ENCODE peak calls at places on chromosomes 16 and 17, in five cellular contexts. One of them, this sample, is unnamed.

GRCh38 chr17:74158761-74159160 is 44.7 kb upstream of the RPL38 start:
- DNase-seq in CD8-positive, alpha-beta T cell: no peak
- DNase-seq in left ventricle myocardium inferior: no peak
- DNase-seq in OCI-LY7: no peak
- DNase-seq in fibroblast of lung: no peak
- DNase-seq in this sample: peak; percentile 13

GRCh38 chr16:73560497-73560896 is 512.6 kb upstream of the ZFHX3 start:
- DNase-seq in fibroblast of lung: no peak
- DNase-seq in left ventricle myocardium inferior: no peak
- DNase-seq in CD8-positive, alpha-beta T cell: no peak
- DNase-seq in OCI-LY7: no peak
- DNase-seq in this sample: no peak

GRCh38 chr17:48577330-48577945 is 712 bp downstream of the HOXB4 start:
- DNase-seq in left ventricle myocardium inferior: no peak
- DNase-seq in OCI-LY7: peak; percentile 25
- DNase-seq in fibroblast of lung: peak; percentile 79
- DNase-seq in CD8-positive, alpha-beta T cell: no peak
- DNase-seq in this sample: no peak

GRCh38 chr16:30063278-30063892 is 2.2 kb upstream of the ALDOA start:
- DNase-seq in CD8-positive, alpha-beta T cell: no peak
- DNase-seq in fibroblast of lung: no peak
- DNase-seq in OCI-LY7: no peak
- DNase-seq in left ventricle myocardium inferior: no peak
- DNase-seq in this sample: no peak

GRCh38 chr16:62732101-62732500 is 695.9 kb upstream of the CDH8 start:
- DNase-seq in CD8-positive, alpha-beta T cell: no peak
- DNase-seq in left ventricle myocardium inferior: no peak
- DNase-seq in OCI-LY7: no peak
- DNase-seq in fibroblast of lung: no peak
- DNase-seq in this sample: no peak

GRCh38 chr17:72931635-72932034 is 160.9 kb downstream of the SLC39A11 start:
- DNase-seq in OCI-LY7: no peak
- DNase-seq in fibroblast of lung: no peak
- DNase-seq in CD8-positive, alpha-beta T cell: no peak
- DNase-seq in left ventricle myocardium inferior: no peak
- DNase-seq in this sample: no peak

GRCh38 chr17:64223283-64223682 is 39.8 kb downstream of the TEX2 start:
- DNase-seq in CD8-positive, alpha-beta T cell: no peak
- DNase-seq in fibroblast of lung: no peak
- DNase-seq in OCI-LY7: no peak
- DNase-seq in left ventricle myocardium inferior: no peak
- DNase-seq in this sample: no peak

GRCh38 chr16:2484898-2485508 is 10.1 kb downstream of the TBC1D24 start:
- DNase-seq in fibroblast of lung: no peak
- DNase-seq in left ventricle myocardium inferior: no peak
- DNase-seq in CD8-positive, alpha-beta T cell: no peak
- DNase-seq in OCI-LY7: no peak
- DNase-seq in this sample: no peak

GRCh38 chr16:78607465-78607864 is 508.0 kb downstream of the WWOX start:
- DNase-seq in fibroblast of lung: peak; percentile 67
- DNase-seq in left ventricle myocardium inferior: no peak
- DNase-seq in OCI-LY7: no peak
- DNase-seq in CD8-positive, alpha-beta T cell: no peak
- DNase-seq in this sample: no peak

GRCh38 chr17:62740066-62740465 is 68.0 kb downstream of the MARCHF10 start:
- DNase-seq in CD8-positive, alpha-beta T cell: no peak
- DNase-seq in OCI-LY7: no peak
- DNase-seq in fibroblast of lung: no peak
- DNase-seq in left ventricle myocardium inferior: no peak
- DNase-seq in this sample: no peak

GRCh38 chr17:2337811-2338657 is 733 bp downstream of the SGSM2 start:
- DNase-seq in OCI-LY7: peak; percentile 28
- DNase-seq in fibroblast of lung: peak; percentile 38
- DNase-seq in left ventricle myocardium inferior: peak; percentile 67
- DNase-seq in CD8-positive, alpha-beta T cell: peak; percentile 33
- DNase-seq in this sample: no peak

GRCh38 chr16:86212706-86213426 is 297.5 kb upstream of the FOXF1 start:
- DNase-seq in left ventricle myocardium inferior: no peak
- DNase-seq in OCI-LY7: no peak
- DNase-seq in CD8-positive, alpha-beta T cell: no peak
- DNase-seq in fibroblast of lung: no peak
- DNase-seq in this sample: no peak

GRCh38 chr17:4721203-4722135 is 9.8 kb upstream of the MED11 start:
- DNase-seq in left ventricle myocardium inferior: peak; percentile 45
- DNase-seq in fibroblast of lung: peak; percentile 39
- DNase-seq in OCI-LY7: no peak
- DNase-seq in CD8-positive, alpha-beta T cell: no peak
- DNase-seq in this sample: no peak

GRCh38 chr16:65809627-65810026 is 556.9 kb upstream of the CDH5 start:
- DNase-seq in OCI-LY7: no peak
- DNase-seq in left ventricle myocardium inferior: no peak
- DNase-seq in fibroblast of lung: peak; percentile 1
- DNase-seq in CD8-positive, alpha-beta T cell: no peak
- DNase-seq in this sample: no peak

GRCh38 chr17:73160980-73161630 is 3.7 kb upstream of the SSTR2 start:
- DNase-seq in CD8-positive, alpha-beta T cell: no peak
- DNase-seq in OCI-LY7: no peak
- DNase-seq in left ventricle myocardium inferior: no peak
- DNase-seq in fibroblast of lung: no peak
- DNase-seq in this sample: no peak

GRCh38 chr16:48047755-48048154 is 108.0 kb downstream of the ABCC12 start:
- DNase-seq in OCI-LY7: no peak
- DNase-seq in CD8-positive, alpha-beta T cell: no peak
- DNase-seq in fibroblast of lung: no peak
- DNase-seq in left ventricle myocardium inferior: no peak
- DNase-seq in this sample: no peak

GRCh38 chr17:39759204-39759603 is 21.5 kb downstream of the GRB7 start:
- DNase-seq in CD8-positive, alpha-beta T cell: no peak
- DNase-seq in left ventricle myocardium inferior: no peak
- DNase-seq in OCI-LY7: peak; percentile 72
- DNase-seq in fibroblast of lung: no peak
- DNase-seq in this sample: no peak

DNA sequence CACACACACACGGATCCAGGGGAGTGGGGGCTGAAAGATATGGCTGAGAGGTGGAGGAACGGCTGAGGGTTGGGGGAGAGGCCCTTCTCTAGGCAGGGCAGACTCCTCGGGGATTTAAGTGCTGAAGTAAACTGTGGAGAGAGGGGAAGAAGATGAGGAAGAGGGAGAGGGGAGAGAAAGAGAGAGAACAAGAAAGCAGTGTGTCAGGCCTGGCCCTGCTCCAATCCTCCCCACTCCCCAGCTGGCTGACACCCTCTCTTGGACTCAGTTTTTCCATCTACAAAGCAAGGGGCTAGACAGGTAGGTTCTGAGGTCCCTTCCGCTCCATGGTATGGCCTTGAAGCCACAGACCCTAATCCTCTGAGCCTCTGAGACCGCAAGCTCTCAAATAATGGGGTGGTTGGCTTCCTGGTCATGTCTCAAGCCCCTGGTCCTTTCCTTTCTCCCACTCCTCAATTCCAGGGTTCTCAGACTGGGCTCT is 2.0 kb downstream of the VAMP2 start:
- DNase-seq in left ventricle myocardium inferior: no peak
- DNase-seq in fibroblast of lung: no peak
- DNase-seq in CD8-positive, alpha-beta T cell: no peak
- DNase-seq in OCI-LY7: no peak
- DNase-seq in this sample: no peak
- H3K4me1 ChIP-seq in left ventricle myocardium inferior: peaks cover 86% of the 10 kb centered on the region
- H3K4me1 ChIP-seq in fibroblast of lung: peaks cover 39% of the 10 kb centered on the region
- H3K4me1 ChIP-seq in CD8-positive, alpha-beta T cell: peaks cover 68% of the 10 kb centered on the region
- H3K4me1 ChIP-seq in OCI-LY7: peaks cover 52% of the 10 kb centered on the region
- H3K4me1 ChIP-seq in this sample: peaks cover 21% of the 10 kb centered on the region

GRCh38 chr16:27421961-27422740 is 20.2 kb downstream of the IL21R start:
- DNase-seq in left ventricle myocardium inferior: no peak
- DNase-seq in fibroblast of lung: no peak
- DNase-seq in OCI-LY7: peak; percentile 49
- DNase-seq in CD8-positive, alpha-beta T cell: no peak
- DNase-seq in this sample: no peak

GRCh38 chr16:27414803-27415431 is 12.9 kb downstream of the IL21R start:
- DNase-seq in left ventricle myocardium inferior: no peak
- DNase-seq in CD8-positive, alpha-beta T cell: no peak
- DNase-seq in fibroblast of lung: no peak
- DNase-seq in OCI-LY7: no peak
- DNase-seq in this sample: no peak

GRCh38 chr16:27417047-27417671 is 15.2 kb downstream of the IL21R start:
- DNase-seq in left ventricle myocardium inferior: no peak
- DNase-seq in OCI-LY7: no peak
- DNase-seq in CD8-positive, alpha-beta T cell: no peak
- DNase-seq in fibroblast of lung: no peak
- DNase-seq in this sample: no peak
- TF ChIP-seq CTCF in left ventricle myocardium inferior: no peak
- TF ChIP-seq CTCF in OCI-LY7: no peak
- TF ChIP-seq CTCF in CD8-positive, alpha-beta T cell: no peak
- TF ChIP-seq CTCF in fibroblast of lung: no peak
- TF ChIP-seq CTCF in this sample: no peak

DNA sequence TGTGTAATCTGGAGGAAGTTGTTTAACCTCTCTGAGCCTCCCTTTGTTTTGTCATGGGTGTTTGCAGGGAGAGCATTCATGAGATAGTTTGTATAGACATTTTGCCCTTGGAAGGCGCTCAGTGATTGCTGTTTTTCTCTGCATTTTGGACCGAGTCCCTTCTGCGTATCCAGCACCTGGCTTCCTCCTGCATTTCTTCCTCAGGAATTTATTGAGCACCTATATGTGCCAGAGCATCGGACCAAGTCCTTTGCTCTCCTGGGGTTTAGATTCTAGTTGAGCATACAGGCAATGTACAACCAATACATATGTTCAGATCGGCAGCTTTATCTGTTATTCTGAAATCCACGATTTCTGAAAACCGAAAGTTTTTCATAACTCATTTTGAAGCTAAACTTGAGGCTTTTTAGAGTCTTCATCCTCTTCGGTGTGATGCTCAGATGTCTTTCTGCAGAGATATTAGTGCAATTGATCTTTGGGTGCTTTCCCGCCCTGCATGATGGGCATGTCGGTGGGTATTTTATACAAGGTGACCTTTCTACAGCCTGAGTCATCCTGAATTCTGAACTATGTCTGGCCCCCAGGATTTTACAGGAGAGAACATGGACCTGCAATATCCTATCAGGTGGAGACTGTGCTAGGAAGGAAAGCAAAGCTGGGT is 4.1 kb downstream of the IL4R start:
- DNase-seq in left ventricle myocardium inferior: no peak
- DNase-seq in CD8-positive, alpha-beta T cell: no peak
- DNase-seq in OCI-LY7: no peak
- DNase-seq in fibroblast of lung: no peak
- DNase-seq in this sample: no peak
- H3K4me1 ChIP-seq in left ventricle myocardium inferior: peaks cover 83% of the 10 kb centered on the region
- H3K4me1 ChIP-seq in CD8-positive, alpha-beta T cell: peaks cover 72% of the 10 kb centered on the region
- H3K4me1 ChIP-seq in OCI-LY7: peaks cover 53% of the 10 kb centered on the region
- H3K4me1 ChIP-seq in fibroblast of lung: peaks cover 10% of the 10 kb centered on the region
- H3K4me1 ChIP-seq in this sample: peaks cover 23% of the 10 kb centered on the region

GRCh38 chr17:34750004-34750403 is 170.6 kb downstream of the TMEM132E start:
- DNase-seq in left ventricle myocardium inferior: no peak
- DNase-seq in OCI-LY7: no peak
- DNase-seq in CD8-positive, alpha-beta T cell: no peak
- DNase-seq in fibroblast of lung: no peak
- DNase-seq in this sample: no peak
- TF ChIP-seq CTCF in left ventricle myocardium inferior: no peak
- TF ChIP-seq CTCF in OCI-LY7: peak; percentile 30
- TF ChIP-seq CTCF in CD8-positive, alpha-beta T cell: no peak
- TF ChIP-seq CTCF in fibroblast of lung: no peak
- TF ChIP-seq CTCF in this sample: no peak

GRCh38 chr17:7563115-7563869 is 1.6 kb downstream of the SENP3 start:
- DNase-seq in CD8-positive, alpha-beta T cell: no peak
- DNase-seq in fibroblast of lung: no peak
- DNase-seq in left ventricle myocardium inferior: no peak
- DNase-seq in OCI-LY7: no peak
- DNase-seq in this sample: no peak

GRCh38 chr17:7562208-7562605 is 488 bp downstream of the SENP3 start:
- DNase-seq in OCI-LY7: no peak
- DNase-seq in left ventricle myocardium inferior: no peak
- DNase-seq in CD8-positive, alpha-beta T cell: no peak
- DNase-seq in fibroblast of lung: no peak
- DNase-seq in this sample: no peak

GRCh38 chr17:7561028-7561575 is 617 bp upstream of the SENP3 start:
- DNase-seq in fibroblast of lung: peak; percentile 77
- DNase-seq in CD8-positive, alpha-beta T cell: peak; percentile 77
- DNase-seq in left ventricle myocardium inferior: peak; percentile 91
- DNase-seq in OCI-LY7: peak; percentile 88
- DNase-seq in this sample: peak; percentile 94

GRCh38 chr17:7560172-7561027 is 1.3 kb upstream of the SENP3 start:
- DNase-seq in left ventricle myocardium inferior: peak; percentile 61
- DNase-seq in fibroblast of lung: peak; percentile 50
- DNase-seq in CD8-positive, alpha-beta T cell: no peak
- DNase-seq in OCI-LY7: peak; percentile 81
- DNase-seq in this sample: peak; percentile 80

DNA sequence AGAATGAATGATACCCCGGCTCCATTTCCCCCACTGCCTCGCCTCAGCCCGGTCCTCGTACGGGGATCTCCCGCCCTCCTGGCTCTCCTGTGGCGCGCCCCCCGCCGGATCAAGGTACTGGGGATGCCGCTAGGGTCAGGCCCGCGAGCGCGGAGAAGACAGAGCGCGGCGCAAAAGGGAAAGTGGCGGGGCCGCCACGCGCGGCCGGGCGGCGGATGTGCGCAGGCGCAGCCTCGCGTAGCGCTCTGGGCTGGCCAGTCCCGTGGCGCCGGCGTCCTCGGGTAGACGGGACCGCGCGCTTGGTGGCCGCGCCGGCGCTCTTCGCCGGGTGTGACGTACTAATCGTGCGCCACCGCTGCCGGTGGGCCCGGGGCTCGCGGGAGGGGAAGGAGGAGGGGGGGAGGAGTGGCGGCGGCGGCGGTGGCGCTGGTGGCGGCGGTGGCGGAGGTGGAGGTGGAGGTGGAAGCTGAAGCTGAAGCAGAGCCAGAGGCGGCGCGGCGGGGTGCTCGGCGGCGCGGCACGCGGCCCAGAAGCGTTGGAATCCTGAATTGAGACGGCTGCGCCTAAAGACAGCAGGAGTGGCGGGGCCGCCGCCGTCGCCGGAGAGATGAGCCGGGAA is at the start of gene SENP3:
- DNase-seq in left ventricle myocardium inferior: peak; percentile 91
- DNase-seq in fibroblast of lung: peak; percentile 91
- DNase-seq in OCI-LY7: peak; percentile 93
- DNase-seq in CD8-positive, alpha-beta T cell: peak; percentile 87
- DNase-seq in this sample: peak; percentile 54
- H3K4me1 ChIP-seq in left ventricle myocardium inferior: peaks cover 81% of the 10 kb centered on the region
- H3K4me1 ChIP-seq in fibroblast of lung: peaks cover 21% of the 10 kb centered on the region
- H3K4me1 ChIP-seq in OCI-LY7: peaks cover 47% of the 10 kb centered on the region
- H3K4me1 ChIP-seq in CD8-positive, alpha-beta T cell: peaks cover 49% of the 10 kb centered on the region
- H3K4me1 ChIP-seq in this sample: peaks cover 56% of the 10 kb centered on the region

GRCh38 chr17:15999141-15999973 is at the start of the genes TTC19 and ZSWIM7:
- DNase-seq in fibroblast of lung: peak; percentile 95
- DNase-seq in left ventricle myocardium inferior: peak; percentile 97
- DNase-seq in CD8-positive, alpha-beta T cell: peak; percentile 90
- DNase-seq in OCI-LY7: peak; percentile 96
- DNase-seq in this sample: peak; percentile 97
- TF ChIP-seq CTCF in fibroblast of lung: no peak
- TF ChIP-seq CTCF in left ventricle myocardium inferior: peak; percentile 22
- TF ChIP-seq CTCF in CD8-positive, alpha-beta T cell: no peak
- TF ChIP-seq CTCF in OCI-LY7: no peak
- TF ChIP-seq CTCF in this sample: no peak

GRCh38 chr17:28944343-28944742 is 7.0 kb downstream of the PHF12 start:
- DNase-seq in CD8-positive, alpha-beta T cell: no peak
- DNase-seq in OCI-LY7: no peak
- DNase-seq in fibroblast of lung: no peak
- DNase-seq in left ventricle myocardium inferior: no peak
- DNase-seq in this sample: no peak
- H3K4me1 ChIP-seq in CD8-positive, alpha-beta T cell: peaks cover 72% of the 10 kb centered on the region
- H3K4me1 ChIP-seq in OCI-LY7: peaks cover 26% of the 10 kb centered on the region
- H3K4me1 ChIP-seq in fibroblast of lung: peaks cover 7% of the 10 kb centered on the region
- H3K4me1 ChIP-seq in left ventricle myocardium inferior: peaks cover 93% of the 10 kb centered on the region
- H3K4me1 ChIP-seq in this sample: peaks cover 9% of the 10 kb centered on the region

GRCh38 chr17:33335491-33336173 is 42.5 kb upstream of the ASIC2 start:
- DNase-seq in left ventricle myocardium inferior: no peak
- DNase-seq in OCI-LY7: no peak
- DNase-seq in CD8-positive, alpha-beta T cell: no peak
- DNase-seq in fibroblast of lung: no peak
- DNase-seq in this sample: no peak
- TF ChIP-seq CTCF in left ventricle myocardium inferior: no peak
- TF ChIP-seq CTCF in OCI-LY7: no peak
- TF ChIP-seq CTCF in CD8-positive, alpha-beta T cell: no peak
- TF ChIP-seq CTCF in fibroblast of lung: no peak
- TF ChIP-seq CTCF in this sample: no peak